ENCODE peak calls at places on chromosomes 3 and 15, in eight cellular contexts. One of them, this sample, is unnamed.

GRCh38 chr15:57495037-57495436 is 96.7 kb upstream of the MYZAP start:
- DNase-seq in stimulated activated naive B cell treated with anti-CD40 and anti-IgM and Interleukin-4, amounts not matched to agents 10 μg/mL and 1 μg/mL and 100 μg/mL, for 72 hours: no peak
- DNase-seq in substantia nigra: no peak
- DNase-seq in smooth muscle cell of the brain vasculature: no peak
- DNase-seq in AG10803: peak; percentile 15
- DNase-seq in left lobe of liver: no peak
- DNase-seq in body of pancreas: no peak
- DNase-seq in NCI-H510A treated with DMSO at 0.1 percent for 48 hours: no peak
- DNase-seq in this sample: no peak

GRCh38 chr3:73284432-73284831 is 223.0 kb downstream of the EBLN2 start:
- DNase-seq in stimulated activated naive B cell treated with anti-CD40 and anti-IgM and Interleukin-4, amounts not matched to agents 10 μg/mL and 1 μg/mL and 100 μg/mL, for 72 hours: no peak
- DNase-seq in substantia nigra: no peak
- DNase-seq in smooth muscle cell of the brain vasculature: no peak
- DNase-seq in AG10803: no peak
- DNase-seq in left lobe of liver: no peak
- DNase-seq in body of pancreas: no peak
- DNase-seq in NCI-H510A treated with DMSO at 0.1 percent for 48 hours: no peak
- DNase-seq in this sample: no peak

GRCh38 chr3:186167646-186168045 is 58.8 kb upstream of the ETV5 start:
- DNase-seq in stimulated activated naive B cell treated with anti-CD40 and anti-IgM and Interleukin-4, amounts not matched to agents 10 μg/mL and 1 μg/mL and 100 μg/mL, for 72 hours: no peak
- DNase-seq in substantia nigra: no peak
- DNase-seq in smooth muscle cell of the brain vasculature: no peak
- DNase-seq in AG10803: no peak
- DNase-seq in left lobe of liver: no peak
- DNase-seq in body of pancreas: no peak
- DNase-seq in NCI-H510A treated with DMSO at 0.1 percent for 48 hours: no peak
- DNase-seq in this sample: no peak

GRCh38 chr3:46883252-46884185 is 6.0 kb downstream of the PTH1R start:
- DNase-seq in stimulated activated naive B cell treated with anti-CD40 and anti-IgM and Interleukin-4, amounts not matched to agents 10 μg/mL and 1 μg/mL and 100 μg/mL, for 72 hours: no peak
- DNase-seq in substantia nigra: no peak
- DNase-seq in smooth muscle cell of the brain vasculature: no peak
- DNase-seq in AG10803: no peak
- DNase-seq in left lobe of liver: no peak
- DNase-seq in body of pancreas: peak; percentile 29
- DNase-seq in NCI-H510A treated with DMSO at 0.1 percent for 48 hours: no peak
- DNase-seq in this sample: peak; percentile 78

GRCh38 chr15:68154923-68155559 is 50.1 kb downstream of the CALML4 start:
- DNase-seq in stimulated activated naive B cell treated with anti-CD40 and anti-IgM and Interleukin-4, amounts not matched to agents 10 μg/mL and 1 μg/mL and 100 μg/mL, for 72 hours: peak; percentile 10
- DNase-seq in substantia nigra: peak; percentile 3
- DNase-seq in smooth muscle cell of the brain vasculature: peak; percentile 46
- DNase-seq in AG10803: peak; percentile 71
- DNase-seq in left lobe of liver: no peak
- DNase-seq in body of pancreas: peak; percentile 60
- DNase-seq in NCI-H510A treated with DMSO at 0.1 percent for 48 hours: peak; percentile 23
- DNase-seq in this sample: peak; percentile 62

GRCh38 chr15:80275946-80276345 is 23.9 kb upstream of the CTXND1 start:
- DNase-seq in stimulated activated naive B cell treated with anti-CD40 and anti-IgM and Interleukin-4, amounts not matched to agents 10 μg/mL and 1 μg/mL and 100 μg/mL, for 72 hours: no peak
- DNase-seq in substantia nigra: no peak
- DNase-seq in smooth muscle cell of the brain vasculature: no peak
- DNase-seq in AG10803: peak; percentile 18
- DNase-seq in left lobe of liver: no peak
- DNase-seq in body of pancreas: peak; percentile 6
- DNase-seq in NCI-H510A treated with DMSO at 0.1 percent for 48 hours: no peak
- DNase-seq in this sample: peak; percentile 31

GRCh38 chr3:52232279-52233107 is 6.5 kb downstream of the TWF2 start:
- DNase-seq in stimulated activated naive B cell treated with anti-CD40 and anti-IgM and Interleukin-4, amounts not matched to agents 10 μg/mL and 1 μg/mL and 100 μg/mL, for 72 hours: no peak
- DNase-seq in substantia nigra: no peak
- DNase-seq in smooth muscle cell of the brain vasculature: no peak
- DNase-seq in AG10803: no peak
- DNase-seq in left lobe of liver: no peak
- DNase-seq in body of pancreas: no peak
- DNase-seq in NCI-H510A treated with DMSO at 0.1 percent for 48 hours: no peak
- DNase-seq in this sample: no peak

GRCh38 chr15:101810905-101811304 is 1.1 kb upstream of the OR4F15 start:
- DNase-seq in stimulated activated naive B cell treated with anti-CD40 and anti-IgM and Interleukin-4, amounts not matched to agents 10 μg/mL and 1 μg/mL and 100 μg/mL, for 72 hours: no peak
- DNase-seq in substantia nigra: no peak
- DNase-seq in smooth muscle cell of the brain vasculature: no peak
- DNase-seq in AG10803: no peak
- DNase-seq in left lobe of liver: no peak
- DNase-seq in body of pancreas: no peak
- DNase-seq in NCI-H510A treated with DMSO at 0.1 percent for 48 hours: no peak
- DNase-seq in this sample: no peak

GRCh38 chr3:59517448-59517847 is 467.6 kb upstream of the CFAP20DC start:
- DNase-seq in stimulated activated naive B cell treated with anti-CD40 and anti-IgM and Interleukin-4, amounts not matched to agents 10 μg/mL and 1 μg/mL and 100 μg/mL, for 72 hours: no peak
- DNase-seq in substantia nigra: no peak
- DNase-seq in smooth muscle cell of the brain vasculature: no peak
- DNase-seq in AG10803: no peak
- DNase-seq in left lobe of liver: no peak
- DNase-seq in body of pancreas: no peak
- DNase-seq in NCI-H510A treated with DMSO at 0.1 percent for 48 hours: no peak
- DNase-seq in this sample: no peak

GRCh38 chr15:78565097-78565950 is at the start of gene CHRNA5:
- DNase-seq in stimulated activated naive B cell treated with anti-CD40 and anti-IgM and Interleukin-4, amounts not matched to agents 10 μg/mL and 1 μg/mL and 100 μg/mL, for 72 hours: peak; percentile 75
- DNase-seq in substantia nigra: peak; percentile 6
- DNase-seq in smooth muscle cell of the brain vasculature: peak; percentile 43
- DNase-seq in AG10803: peak; percentile 66
- DNase-seq in left lobe of liver: peak; percentile 58
- DNase-seq in body of pancreas: peak; percentile 98
- DNase-seq in NCI-H510A treated with DMSO at 0.1 percent for 48 hours: peak; percentile 88
- DNase-seq in this sample: peak; percentile 89

GRCh38 chr3:85360742-85361387 is 402.1 kb downstream of the CADM2 start:
- DNase-seq in stimulated activated naive B cell treated with anti-CD40 and anti-IgM and Interleukin-4, amounts not matched to agents 10 μg/mL and 1 μg/mL and 100 μg/mL, for 72 hours: no peak
- DNase-seq in substantia nigra: peak; percentile 76
- DNase-seq in smooth muscle cell of the brain vasculature: peak; percentile 6
- DNase-seq in AG10803: no peak
- DNase-seq in left lobe of liver: peak; percentile 54
- DNase-seq in body of pancreas: peak; percentile 57
- DNase-seq in NCI-H510A treated with DMSO at 0.1 percent for 48 hours: peak; percentile 60
- DNase-seq in this sample: no peak

GRCh38 chr3:98793971-98794370 is 30.8 kb downstream of the ST3GAL6 start:
- DNase-seq in stimulated activated naive B cell treated with anti-CD40 and anti-IgM and Interleukin-4, amounts not matched to agents 10 μg/mL and 1 μg/mL and 100 μg/mL, for 72 hours: no peak
- DNase-seq in substantia nigra: no peak
- DNase-seq in smooth muscle cell of the brain vasculature: no peak
- DNase-seq in AG10803: peak; percentile 75
- DNase-seq in left lobe of liver: no peak
- DNase-seq in body of pancreas: no peak
- DNase-seq in NCI-H510A treated with DMSO at 0.1 percent for 48 hours: no peak
- DNase-seq in this sample: peak; percentile 14

GRCh38 chr3:175404026-175404425 is 544.9 kb downstream of the NAALADL2 start:
- DNase-seq in stimulated activated naive B cell treated with anti-CD40 and anti-IgM and Interleukin-4, amounts not matched to agents 10 μg/mL and 1 μg/mL and 100 μg/mL, for 72 hours: no peak
- DNase-seq in substantia nigra: no peak
- DNase-seq in smooth muscle cell of the brain vasculature: no peak
- DNase-seq in AG10803: peak; percentile 38
- DNase-seq in left lobe of liver: peak; percentile 51
- DNase-seq in body of pancreas: no peak
- DNase-seq in NCI-H510A treated with DMSO at 0.1 percent for 48 hours: no peak
- DNase-seq in this sample: peak; percentile 11

GRCh38 chr15:60026555-60026954 is 22.4 kb downstream of the FOXB1 start:
- DNase-seq in stimulated activated naive B cell treated with anti-CD40 and anti-IgM and Interleukin-4, amounts not matched to agents 10 μg/mL and 1 μg/mL and 100 μg/mL, for 72 hours: no peak
- DNase-seq in substantia nigra: no peak
- DNase-seq in smooth muscle cell of the brain vasculature: no peak
- DNase-seq in AG10803: no peak
- DNase-seq in left lobe of liver: no peak
- DNase-seq in body of pancreas: no peak
- DNase-seq in NCI-H510A treated with DMSO at 0.1 percent for 48 hours: no peak
- DNase-seq in this sample: no peak

GRCh38 chr3:111787556-111788463 is 71.3 kb upstream of the PHLDB2 start:
- DNase-seq in stimulated activated naive B cell treated with anti-CD40 and anti-IgM and Interleukin-4, amounts not matched to agents 10 μg/mL and 1 μg/mL and 100 μg/mL, for 72 hours: no peak
- DNase-seq in substantia nigra: no peak
- DNase-seq in smooth muscle cell of the brain vasculature: no peak
- DNase-seq in AG10803: no peak
- DNase-seq in left lobe of liver: no peak
- DNase-seq in body of pancreas: no peak
- DNase-seq in NCI-H510A treated with DMSO at 0.1 percent for 48 hours: no peak
- DNase-seq in this sample: no peak

GRCh38 chr15:99403597-99403996 is 152.3 kb downstream of the LRRC28 start:
- DNase-seq in stimulated activated naive B cell treated with anti-CD40 and anti-IgM and Interleukin-4, amounts not matched to agents 10 μg/mL and 1 μg/mL and 100 μg/mL, for 72 hours: no peak
- DNase-seq in substantia nigra: no peak
- DNase-seq in smooth muscle cell of the brain vasculature: no peak
- DNase-seq in AG10803: no peak
- DNase-seq in left lobe of liver: no peak
- DNase-seq in body of pancreas: no peak
- DNase-seq in NCI-H510A treated with DMSO at 0.1 percent for 48 hours: no peak
- DNase-seq in this sample: no peak

GRCh38 chr15:51069983-51070382 is 24.7 kb downstream of the TNFAIP8L3 start:
- DNase-seq in stimulated activated naive B cell treated with anti-CD40 and anti-IgM and Interleukin-4, amounts not matched to agents 10 μg/mL and 1 μg/mL and 100 μg/mL, for 72 hours: no peak
- DNase-seq in substantia nigra: no peak
- DNase-seq in smooth muscle cell of the brain vasculature: no peak
- DNase-seq in AG10803: no peak
- DNase-seq in left lobe of liver: no peak
- DNase-seq in body of pancreas: no peak
- DNase-seq in NCI-H510A treated with DMSO at 0.1 percent for 48 hours: no peak
- DNase-seq in this sample: no peak

GRCh38 chr3:159486580-159486979 is 502.1 kb upstream of the IL12A start:
- DNase-seq in stimulated activated naive B cell treated with anti-CD40 and anti-IgM and Interleukin-4, amounts not matched to agents 10 μg/mL and 1 μg/mL and 100 μg/mL, for 72 hours: no peak
- DNase-seq in substantia nigra: no peak
- DNase-seq in smooth muscle cell of the brain vasculature: no peak
- DNase-seq in AG10803: no peak
- DNase-seq in left lobe of liver: no peak
- DNase-seq in body of pancreas: no peak
- DNase-seq in NCI-H510A treated with DMSO at 0.1 percent for 48 hours: no peak
- DNase-seq in this sample: no peak

GRCh38 chr3:31493187-31493586 is 39.5 kb upstream of the STT3B start:
- DNase-seq in stimulated activated naive B cell treated with anti-CD40 and anti-IgM and Interleukin-4, amounts not matched to agents 10 μg/mL and 1 μg/mL and 100 μg/mL, for 72 hours: no peak
- DNase-seq in substantia nigra: no peak
- DNase-seq in smooth muscle cell of the brain vasculature: no peak
- DNase-seq in AG10803: no peak
- DNase-seq in left lobe of liver: no peak
- DNase-seq in body of pancreas: no peak
- DNase-seq in NCI-H510A treated with DMSO at 0.1 percent for 48 hours: no peak
- DNase-seq in this sample: no peak

GRCh38 chr15:31294067-31294466 is 32.6 kb upstream of the KLF13 start:
- DNase-seq in stimulated activated naive B cell treated with anti-CD40 and anti-IgM and Interleukin-4, amounts not matched to agents 10 μg/mL and 1 μg/mL and 100 μg/mL, for 72 hours: no peak
- DNase-seq in substantia nigra: no peak
- DNase-seq in smooth muscle cell of the brain vasculature: no peak
- DNase-seq in AG10803: no peak
- DNase-seq in left lobe of liver: peak; percentile 33
- DNase-seq in body of pancreas: no peak
- DNase-seq in NCI-H510A treated with DMSO at 0.1 percent for 48 hours: no peak
- DNase-seq in this sample: no peak

This sample was measured in GM03348.